ENCODE peak calls at places on chromosomes 4 and X, in eight cellular contexts. One of them, this sample, is unnamed.
A peak's percentile ranks its signal among the peaks of the same experiment; 100 is the strongest.

GRCh38 chr4:129218355-129218754 is 122.4 kb downstream of the C4orf33 start:
- DNase-seq in GM23338: peak; percentile 44
- DNase-seq in GM23248: peak; percentile 14
- DNase-seq in MM.1S: no peak
- DNase-seq in A673: peak; percentile 26
- DNase-seq in fibroblast of lung: peak; percentile 5
- DNase-seq in PC-3: peak; percentile 53
- DNase-seq in neural progenitor cell: peak; percentile 47
- DNase-seq in this sample: peak; percentile 22

GRCh38 chr4:151851354-151851753 is 90.5 kb upstream of the GATB start:
- DNase-seq in fibroblast of lung: no peak
- DNase-seq in MM.1S: no peak
- DNase-seq in GM23248: peak; percentile 7
- DNase-seq in PC-3: no peak
- DNase-seq in neural progenitor cell: no peak
- DNase-seq in A673: no peak
- DNase-seq in GM23338: no peak
- DNase-seq in this sample: no peak

GRCh38 chr4:98851806-98852205 is 77.1 kb downstream of the EIF4E start:
- DNase-seq in GM23338: peak; percentile 59
- DNase-seq in MM.1S: no peak
- DNase-seq in PC-3: no peak
- DNase-seq in neural progenitor cell: no peak
- DNase-seq in GM23248: peak; percentile 4
- DNase-seq in A673: peak; percentile 90
- DNase-seq in fibroblast of lung: peak; percentile 45
- DNase-seq in this sample: no peak

GRCh38 chrX:54481751-54482150 is 14.3 kb downstream of the FGD1 start:
- DNase-seq in GM23338: peak; percentile 60
- DNase-seq in A673: no peak
- DNase-seq in PC-3: no peak
- DNase-seq in GM23248: peak; percentile 14
- DNase-seq in MM.1S: no peak
- DNase-seq in neural progenitor cell: no peak
- DNase-seq in fibroblast of lung: no peak
- DNase-seq in this sample: no peak

GRCh38 chrX:3516051-3516541 is 169.6 kb upstream of the MXRA5 start:
- DNase-seq in GM23248: peak; percentile 65
- DNase-seq in A673: no peak
- DNase-seq in MM.1S: no peak
- DNase-seq in GM23338: no peak
- DNase-seq in neural progenitor cell: no peak
- DNase-seq in fibroblast of lung: peak; percentile 82
- DNase-seq in PC-3: no peak
- DNase-seq in this sample: no peak

GRCh38 chr4:120066182-120066524 is 495 bp downstream of the MAD2L1 start:
- DNase-seq in PC-3: peak; percentile 33
- DNase-seq in GM23248: peak; percentile 39
- DNase-seq in A673: no peak
- DNase-seq in fibroblast of lung: no peak
- DNase-seq in MM.1S: peak; percentile 73
- DNase-seq in GM23338: peak; percentile 42
- DNase-seq in neural progenitor cell: no peak
- DNase-seq in this sample: no peak

GRCh38 chr4:176902710-176903323 is 110.1 kb upstream of the VEGFC start:
- DNase-seq in A673: peak; percentile 14
- DNase-seq in GM23338: no peak
- DNase-seq in MM.1S: peak; percentile 91
- DNase-seq in neural progenitor cell: no peak
- DNase-seq in GM23248: peak; percentile 92
- DNase-seq in fibroblast of lung: peak; percentile 95
- DNase-seq in PC-3: peak; percentile 80
- DNase-seq in this sample: no peak

GRCh38 chr4:8184061-8184460 is 15.0 kb upstream of the SH3TC1 start:
- DNase-seq in GM23338: no peak
- DNase-seq in MM.1S: no peak
- DNase-seq in neural progenitor cell: no peak
- DNase-seq in PC-3: no peak
- DNase-seq in A673: no peak
- DNase-seq in GM23248: no peak
- DNase-seq in fibroblast of lung: peak; percentile 35
- DNase-seq in this sample: no peak

GRCh38 chr4:8618421-8618820 is 25.9 kb downstream of the CPZ start:
- DNase-seq in GM23248: no peak
- DNase-seq in fibroblast of lung: no peak
- DNase-seq in GM23338: no peak
- DNase-seq in PC-3: no peak
- DNase-seq in A673: no peak
- DNase-seq in neural progenitor cell: no peak
- DNase-seq in MM.1S: no peak
- DNase-seq in this sample: no peak

GRCh38 chrX:93428497-93428896 is 244.9 kb downstream of the NAP1L3 start:
- DNase-seq in MM.1S: peak; percentile 63
- DNase-seq in GM23248: no peak
- DNase-seq in neural progenitor cell: no peak
- DNase-seq in A673: no peak
- DNase-seq in fibroblast of lung: no peak
- DNase-seq in PC-3: no peak
- DNase-seq in GM23338: no peak
- DNase-seq in this sample: no peak

GRCh38 chr4:64388252-64388651 is 21.0 kb downstream of the TECRL start:
- DNase-seq in PC-3: no peak
- DNase-seq in MM.1S: no peak
- DNase-seq in GM23338: no peak
- DNase-seq in fibroblast of lung: no peak
- DNase-seq in GM23248: no peak
- DNase-seq in neural progenitor cell: no peak
- DNase-seq in A673: no peak
- DNase-seq in this sample: no peak

GRCh38 chrX:24148535-24149345 is 789 bp upstream of the ZFX start:
- DNase-seq in PC-3: peak; percentile 40
- DNase-seq in neural progenitor cell: no peak
- DNase-seq in MM.1S: no peak
- DNase-seq in fibroblast of lung: peak; percentile 70
- DNase-seq in GM23248: peak; percentile 72
- DNase-seq in GM23338: no peak
- DNase-seq in A673: peak; percentile 59
- DNase-seq in this sample: peak; percentile 50

GRCh38 chr4:23171971-23172370 is 479.2 kb downstream of the GBA3 start:
- DNase-seq in A673: no peak
- DNase-seq in fibroblast of lung: peak; percentile 33
- DNase-seq in GM23338: no peak
- DNase-seq in GM23248: peak; percentile 5
- DNase-seq in MM.1S: no peak
- DNase-seq in neural progenitor cell: no peak
- DNase-seq in PC-3: peak; percentile 42
- DNase-seq in this sample: no peak

GRCh38 chr4:108055787-108056186 is 66.1 kb downstream of the HADH start:
- DNase-seq in GM23248: no peak
- DNase-seq in MM.1S: no peak
- DNase-seq in GM23338: no peak
- DNase-seq in PC-3: no peak
- DNase-seq in neural progenitor cell: no peak
- DNase-seq in fibroblast of lung: no peak
- DNase-seq in A673: no peak
- DNase-seq in this sample: no peak

DNA sequence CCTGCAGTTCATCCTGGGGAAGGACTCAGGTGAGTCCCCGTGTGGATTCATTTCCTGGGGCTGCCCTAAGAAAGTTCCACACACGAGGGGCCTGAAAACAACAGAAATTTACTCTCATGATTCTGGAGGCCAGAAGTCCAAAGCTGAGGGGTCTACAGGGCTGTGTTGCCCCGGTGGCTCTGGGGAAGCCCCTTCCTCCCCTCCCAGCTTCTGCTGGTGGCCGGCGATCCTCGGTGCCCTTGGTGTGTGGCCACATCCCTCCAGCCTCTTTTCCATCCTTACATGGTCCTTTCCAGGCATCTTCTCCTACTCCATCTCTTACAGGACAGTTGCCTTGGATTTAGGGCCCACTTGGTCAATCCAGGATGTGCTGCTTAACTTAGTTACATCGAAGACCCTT is 15.1 kb downstream of the SH3BP2 start:
- DNase-seq in fibroblast of lung: no peak
- DNase-seq in GM23248: no peak
- DNase-seq in GM23338: no peak
- DNase-seq in MM.1S: no peak
- DNase-seq in PC-3: no peak
- DNase-seq in A673: no peak
- DNase-seq in neural progenitor cell: no peak
- DNase-seq in this sample: no peak
- H3K27ac ChIP-seq in fibroblast of lung: no peak overlapping the region
- H3K27ac ChIP-seq in GM23248: no peak overlapping the region
- H3K27ac ChIP-seq in GM23338: no peak overlapping the region
- H3K27ac ChIP-seq in MM.1S: no peak overlapping the region
- H3K27ac ChIP-seq in PC-3: no peak overlapping the region
- H3K27ac ChIP-seq in A673: no peak overlapping the region
- H3K27ac ChIP-seq in neural progenitor cell: no peak overlapping the region
- H3K27ac ChIP-seq in this sample: no peak overlapping the region

GRCh38 chr4:113740857-113741379 is 20.6 kb downstream of the CAMK2D start:
- DNase-seq in neural progenitor cell: no peak
- DNase-seq in GM23338: no peak
- DNase-seq in GM23248: no peak
- DNase-seq in fibroblast of lung: no peak
- DNase-seq in MM.1S: no peak
- DNase-seq in A673: no peak
- DNase-seq in PC-3: no peak
- DNase-seq in this sample: no peak
- H3K36me3 ChIP-seq in neural progenitor cell: no peaks in the 10 kb centered on the region
- H3K36me3 ChIP-seq in GM23338: no peaks in the 10 kb centered on the region
- H3K36me3 ChIP-seq in GM23248: peaks cover 11% of the 10 kb centered on the region
- H3K36me3 ChIP-seq in fibroblast of lung: peaks cover 2% of the 10 kb centered on the region
- H3K36me3 ChIP-seq in MM.1S: no peaks in the 10 kb centered on the region
- H3K36me3 ChIP-seq in A673: no peaks in the 10 kb centered on the region
- H3K36me3 ChIP-seq in PC-3: no peaks in the 10 kb centered on the region
- H3K36me3 ChIP-seq in this sample: no peaks in the 10 kb centered on the region

GRCh38 chrX:137567474-137568232 is 1.7 kb downstream of the ZIC3 start:
- DNase-seq in PC-3: no peak
- DNase-seq in MM.1S: no peak
- DNase-seq in A673: peak; percentile 58
- DNase-seq in GM23338: peak; percentile 53
- DNase-seq in GM23248: peak; percentile 1
- DNase-seq in fibroblast of lung: no peak
- DNase-seq in neural progenitor cell: peak; percentile 49
- DNase-seq in this sample: no peak

GRCh38 chrX:137565318-137565904 is 516 bp upstream of the ZIC3 start:
- DNase-seq in GM23338: peak; percentile 2
- DNase-seq in GM23248: no peak
- DNase-seq in A673: no peak
- DNase-seq in MM.1S: no peak
- DNase-seq in fibroblast of lung: no peak
- DNase-seq in neural progenitor cell: peak; percentile 24
- DNase-seq in PC-3: no peak
- DNase-seq in this sample: no peak

GRCh38 chrX:137568741-137569469 is 3.0 kb downstream of the ZIC3 start:
- DNase-seq in MM.1S: no peak
- DNase-seq in PC-3: no peak
- DNase-seq in GM23248: peak; percentile 0
- DNase-seq in fibroblast of lung: no peak
- DNase-seq in A673: no peak
- DNase-seq in GM23338: no peak
- DNase-seq in neural progenitor cell: peak; percentile 55
- DNase-seq in this sample: no peak

GRCh38 chrX:137565921-137566745 is at the start of gene ZIC3:
- DNase-seq in PC-3: peak; percentile 50
- DNase-seq in fibroblast of lung: peak; percentile 24
- DNase-seq in GM23338: peak; percentile 80
- DNase-seq in A673: peak; percentile 85
- DNase-seq in neural progenitor cell: peak; percentile 88
- DNase-seq in GM23248: peak; percentile 35
- DNase-seq in MM.1S: no peak
- DNase-seq in this sample: peak; percentile 74

DNA sequence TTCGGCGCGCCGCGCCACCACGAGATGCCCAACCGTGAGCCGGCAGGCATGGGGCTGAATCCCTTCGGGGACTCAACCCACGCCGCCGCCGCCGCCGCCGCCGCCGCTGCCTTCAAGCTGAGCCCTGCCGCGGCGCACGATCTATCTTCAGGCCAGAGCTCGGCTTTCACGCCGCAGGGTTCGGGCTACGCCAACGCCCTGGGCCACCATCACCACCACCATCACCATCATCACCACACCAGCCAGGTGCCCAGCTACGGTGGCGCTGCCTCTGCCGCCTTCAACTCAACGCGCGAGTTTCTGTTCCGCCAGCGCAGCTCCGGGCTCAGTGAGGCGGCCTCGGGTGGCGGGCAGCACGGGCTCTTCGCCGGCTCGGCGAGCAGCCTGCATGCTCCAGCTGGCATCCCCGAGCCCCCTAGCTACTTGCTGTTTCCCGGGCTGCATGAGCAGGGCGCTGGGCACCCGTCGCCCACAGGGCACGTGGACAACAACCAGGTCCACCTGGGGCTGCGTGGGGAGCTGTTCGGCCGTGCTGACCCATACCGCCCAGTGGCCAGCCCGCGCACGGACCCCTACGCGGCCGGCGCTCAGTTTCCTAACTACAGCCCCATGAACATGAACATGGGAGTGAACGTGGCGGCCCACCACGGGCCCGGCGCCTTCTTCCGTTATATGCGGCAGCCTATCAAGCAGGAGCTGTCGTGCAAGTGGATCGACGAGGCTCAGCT is 983 bp downstream of the ZIC3 start:
- DNase-seq in GM23338: no peak
- DNase-seq in neural progenitor cell: peak; percentile 35
- DNase-seq in GM23248: peak; percentile 12
- DNase-seq in PC-3: no peak
- DNase-seq in A673: no peak
- DNase-seq in fibroblast of lung: no peak
- DNase-seq in MM.1S: no peak
- DNase-seq in this sample: no peak
- TF ChIP-seq EZH2 in GM23338: no peak
- TF ChIP-seq EZH2 in neural progenitor cell: peak; percentile 32
- TF ChIP-seq EZH2 in GM23248: no peak
- TF ChIP-seq EZH2 in PC-3: peak; percentile 81
- TF ChIP-seq EZH2 in A673: no peak
- TF ChIP-seq EZH2 in fibroblast of lung: peak; percentile 47
- TF ChIP-seq EZH2 in MM.1S: no peak
- TF ChIP-seq EZH2 in this sample: peak; percentile 80

GRCh38 chr4:57076646-57077045 is 33.5 kb downstream of the IGFBP7 start:
- DNase-seq in MM.1S: no peak
- DNase-seq in neural progenitor cell: no peak
- DNase-seq in GM23248: no peak
- DNase-seq in PC-3: no peak
- DNase-seq in A673: no peak
- DNase-seq in fibroblast of lung: no peak
- DNase-seq in GM23338: no peak
- DNase-seq in this sample: no peak
- H3K27ac ChIP-seq in MM.1S: no peak overlapping the region
- H3K27ac ChIP-seq in neural progenitor cell: no peak overlapping the region
- H3K27ac ChIP-seq in GM23248: no peak overlapping the region
- H3K27ac ChIP-seq in PC-3: no peak overlapping the region
- H3K27ac ChIP-seq in A673: no peak overlapping the region
- H3K27ac ChIP-seq in fibroblast of lung: no peak overlapping the region
- H3K27ac ChIP-seq in GM23338: no peak overlapping the region
- H3K27ac ChIP-seq in this sample: no peak overlapping the region

GRCh38 chr4:2830632-2831610 is 12.7 kb upstream of the ADD1 start:
- DNase-seq in GM23248: no peak
- DNase-seq in GM23338: no peak
- DNase-seq in neural progenitor cell: no peak
- DNase-seq in fibroblast of lung: no peak
- DNase-seq in PC-3: no peak
- DNase-seq in MM.1S: no peak
- DNase-seq in A673: no peak
- DNase-seq in this sample: no peak
- H3K36me3 ChIP-seq in GM23248: no peaks in the 10 kb centered on the region
- H3K36me3 ChIP-seq in GM23338: no peaks in the 10 kb centered on the region
- H3K36me3 ChIP-seq in neural progenitor cell: no peaks in the 10 kb centered on the region
- H3K36me3 ChIP-seq in fibroblast of lung: peaks cover 22% of the 10 kb centered on the region
- H3K36me3 ChIP-seq in PC-3: no peaks in the 10 kb centered on the region
- H3K36me3 ChIP-seq in MM.1S: no peaks in the 10 kb centered on the region
- H3K36me3 ChIP-seq in A673: peaks cover 26% of the 10 kb centered on the region
- H3K36me3 ChIP-seq in this sample: no peaks in the 10 kb centered on the region